ENCODE peak calls at places on chromosomes 2 and 18, in eight cellular contexts. C is neural progenitor cell, A is HCT116, B is SK-N-SH, P is GM23248, W is MM.1S, V is PC-3, F is hepatocyte. N is an unnamed sample. For H3K9me3, the result is how much of the 10 kb centered on the place peaks cover.

GRCh38 chr2:189662674-189663226 is 1.5 kb downstream of the ASNSD1 start:
- DNase-seq in C (no peak), A (no peak), B (no peak), P (no peak), W (no peak), V (no peak), F (no peak), N (peak)

GRCh38 chr2:170905864-170906263 is 23.2 kb upstream of the GORASP2 start:
- DNase-seq in C (peak), A (no peak), B (no peak), P (no peak), W (no peak), V (no peak), F (no peak), N (no peak)

GRCh38 chr2:150690870-150691269 is 203.4 kb upstream of the RND3 start:
- DNase-seq in C (no peak), A (no peak), B (no peak), P (peak), W (no peak), V (no peak), F (no peak), N (no peak)

GRCh38 chr2:9002637-9003365 is 683 bp downstream of the MBOAT2 start:
- DNase-seq in C (peak), A (no peak), B (peak), P (peak), W (no peak), V (peak), F (peak), N (no peak)

GRCh38 chr18:79613186-79613931 is 66.2 kb upstream of the CTDP1 start:
- DNase-seq in C (no peak), A (no peak), B (no peak), P (no peak), W (no peak), V (no peak), F (no peak), N (no peak)

GRCh38 chr2:215410932-215411285 is 25.0 kb downstream of the FN1 start:
- DNase-seq in C (no peak), A (peak), B (no peak), P (peak), W (no peak), V (peak), F (no peak), N (no peak)

GRCh38 chr18:11983592-11983991 is 2.3 kb downstream of the IMPA2 start:
- DNase-seq in C (peak), A (no peak), B (no peak), P (no peak), W (no peak), V (no peak), F (no peak), N (no peak)

GRCh38 chr18:58541137-58541788 is 87.6 kb downstream of the ALPK2 start:
- DNase-seq in C (peak), A (peak), B (no peak), P (peak), W (peak), V (peak), F (no peak), N (no peak)

GRCh38 chr2:71190959-71191943 is 35.7 kb downstream of the PAIP2B start:
- DNase-seq in C (no peak), A (peak), B (peak), P (peak), W (no peak), V (peak), F (no peak), N (peak)

GRCh38 chr18:13280066-13280795 is 61.7 kb downstream of the LDLRAD4 start:
- DNase-seq in C (peak), A (no peak), B (no peak), P (no peak), W (no peak), V (no peak), F (no peak), N (no peak)

GRCh38 chr2:23549051-23549450 is 164.1 kb downstream of the KLHL29 start:
- DNase-seq in C (no peak), A (no peak), B (no peak), P (peak), W (no peak), V (no peak), F (no peak), N (no peak)

GRCh38 chr2:164260506-164260905 is 360.8 kb downstream of the GRB14 start:
- DNase-seq in C (no peak), A (no peak), B (no peak), P (peak), W (no peak), V (no peak), F (no peak), N (no peak)

GRCh38 chr2:240999873-241000541 is 1.6 kb downstream of the SNED1 start:
- DNase-seq in C (no peak), A (no peak), B (no peak), P (no peak), W (no peak), V (no peak), F (no peak), N (no peak)

GRCh38 chr2:204491528-204491927 is 53.7 kb upstream of the PARD3B start:
- DNase-seq in C (no peak), A (no peak), B (no peak), P (peak), W (no peak), V (peak), F (no peak), N (no peak)

GRCh38 chr2:151632993-151633592 is 101.2 kb downstream of the NEB start:
- DNase-seq in C (no peak), A (peak), B (peak), P (peak), W (peak), V (peak), F (no peak), N (peak)

GRCh38 chr2:134127496-134127895 is 126.4 kb upstream of the MGAT5 start:
- DNase-seq in C (no peak), A (no peak), B (no peak), P (no peak), W (peak), V (no peak), F (no peak), N (no peak)

GRCh38 chr18:72692595-72692994 is 148.5 kb upstream of the CBLN2 start:
- DNase-seq in C (no peak), A (no peak), B (peak), P (no peak), W (no peak), V (no peak), F (no peak), N (no peak)

GRCh38 chr2:157538073-157538472 is 90.6 kb downstream of the ACVR1C start:
- DNase-seq in C (no peak), A (no peak), B (no peak), P (no peak), W (no peak), V (no peak), F (peak), N (no peak)

GRCh38 chr2:12764075-12764722 is 47.5 kb downstream of the TRIB2 start:
- DNase-seq in C (no peak), A (no peak), B (no peak), P (peak), W (no peak), V (no peak), F (no peak), N (no peak)

GRCh38 chr18:21194871-21195771 is 46.9 kb upstream of the GREB1L start:
- DNase-seq in C (peak), A (peak), B (peak), P (peak), W (peak), V (peak), F (peak), N (peak)

GRCh38 chr2:172667926-172668325 is 67.7 kb upstream of the RAPGEF4 start:
- DNase-seq in C (no peak), A (no peak), B (no peak), P (peak), W (no peak), V (no peak), F (no peak), N (no peak)

GRCh38 chr2:10764101-10764785 is 42.8 kb downstream of the ATP6V1C2 start:
- DNase-seq in C (peak), A (no peak), B (no peak), P (no peak), W (no peak), V (no peak), F (no peak), N (no peak)

GRCh38 chr18:7608798-7609197 is 41.7 kb downstream of the PTPRM start:
- DNase-seq in C (no peak), A (no peak), B (no peak), P (peak), W (no peak), V (no peak), F (no peak), N (no peak)

GRCh38 chr2:183592271-183592670 is 468.0 kb downstream of the NUP35 start:
- DNase-seq in C (no peak), A (no peak), B (no peak), P (no peak), W (no peak), V (no peak), F (no peak), N (no peak)

GRCh38 chr18:56083097-56083865 is 495.3 kb upstream of the TCF4 start:
- DNase-seq in C (peak), A (no peak), B (peak), P (peak), W (no peak), V (no peak), F (peak), N (no peak)
- H2AFZ ChIP-seq in C (no peak), A (no peak), B (peak), P (no peak), W (no peak), V (no peak), F (no peak), N (no peak)

GRCh38 chr18:14948163-14948540 is 200.2 kb downstream of the ANKRD30B start:
- DNase-seq in C (no peak), A (no peak), B (no peak), P (no peak), W (no peak), V (no peak), F (no peak), N (no peak)
- H3K9me3 ChIP-seq in C (under half), A (under half), B (under half), P (under half), W (under half), V (under half), F (under half), N (under half)

GRCh38 chr2:120468136-120468535 is 122.2 kb downstream of the INHBB start:
- DNase-seq in C (no peak), A (no peak), B (no peak), P (no peak), W (no peak), V (no peak), F (no peak), N (no peak)

GRCh38 chr2:120471166-120471565 is 125.2 kb downstream of the INHBB start:
- DNase-seq in C (no peak), A (no peak), B (no peak), P (peak), W (no peak), V (no peak), F (no peak), N (no peak)

GRCh38 chr2:120470041-120470716 is 124.2 kb downstream of the INHBB start:
- DNase-seq in C (no peak), A (no peak), B (no peak), P (peak), W (no peak), V (peak), F (peak), N (no peak)

GRCh38 chr2:120470717-120471060 is 124.8 kb downstream of the INHBB start:
- DNase-seq in C (no peak), A (no peak), B (no peak), P (peak), W (no peak), V (no peak), F (no peak), N (no peak)

GRCh38 chr2:120469486-120469885 is 123.5 kb downstream of the INHBB start:
- DNase-seq in C (no peak), A (no peak), B (no peak), P (peak), W (no peak), V (no peak), F (no peak), N (no peak)
- TF ChIP-seq EZH2phosphoT487 in C (no peak), A (no peak), B (no peak), P (no peak), W (no peak), V (no peak), F (no peak), N (no peak)

DNA sequence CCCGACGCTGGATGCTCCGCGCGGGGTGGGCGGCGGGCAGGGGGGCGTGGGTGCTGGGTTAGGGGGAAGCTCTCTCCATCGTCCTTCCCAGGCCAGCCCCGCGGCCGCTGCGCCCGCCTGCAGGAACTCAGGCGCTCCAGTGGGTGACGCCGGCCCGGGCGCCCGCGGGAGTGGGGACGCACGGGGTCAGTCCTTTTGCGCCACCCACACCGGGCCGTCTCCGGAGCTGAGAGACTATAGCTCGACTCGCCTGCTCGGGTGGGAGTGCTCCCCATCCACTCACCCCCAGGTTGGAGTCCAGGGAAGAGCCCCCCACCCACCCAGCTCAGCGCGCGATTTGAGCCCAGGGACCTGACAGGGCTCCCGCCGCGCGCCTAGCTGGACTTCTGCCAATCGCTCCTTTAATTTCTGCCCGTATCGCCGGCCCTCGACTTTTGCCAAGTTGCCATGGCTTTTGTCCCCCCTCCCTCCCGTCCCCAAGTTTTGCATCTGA is 205.6 kb upstream of the SMAD2 start:
- DNase-seq in C (peak), A (no peak), B (peak), P (no peak), W (no peak), V (no peak), F (no peak), N (no peak)
- H2AFZ ChIP-seq in C (peak), A (peak), B (no peak), P (peak), W (no peak), V (peak), F (peak), N (no peak)

DNA sequence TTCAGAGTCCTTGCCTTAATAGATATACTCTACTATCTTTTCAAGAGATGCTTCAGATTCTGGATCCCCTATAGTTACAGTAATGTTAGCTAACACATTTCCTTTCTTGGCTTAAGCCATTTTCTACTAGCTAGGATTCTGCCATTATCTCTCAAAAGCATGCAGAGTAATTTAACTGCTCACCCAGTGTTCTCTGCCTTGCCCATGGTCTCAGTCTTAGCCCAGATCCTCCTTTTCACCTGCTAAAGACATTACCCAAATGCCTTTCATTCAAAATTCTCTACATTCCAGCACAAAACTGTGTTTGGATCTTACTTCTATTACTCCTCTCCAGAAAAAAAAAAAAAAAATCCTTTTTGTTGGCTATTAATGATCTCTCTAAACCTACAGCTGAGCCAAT is 474.2 kb upstream of the LRRTM1 start:
- DNase-seq in C (no peak), A (no peak), B (no peak), P (no peak), W (no peak), V (no peak), F (no peak), N (no peak)
- H3K9me3 ChIP-seq in C (under half), A (under half), B (under half), P (under half), W (under half), V (under half), F (under half), N (under half)

GRCh38 chr2:165357758-165358157 is 111.7 kb upstream of the CSRNP3 start:
- DNase-seq in C (no peak), A (no peak), B (no peak), P (peak), W (peak), V (peak), F (peak), N (no peak)
- TF ChIP-seq EZH2phosphoT487 in C (no peak), A (no peak), B (no peak), P (no peak), W (no peak), V (no peak), F (no peak), N (no peak)

GRCh38 chr18:26267350-26267749 is 41.1 kb downstream of the TAF4B start:
- DNase-seq in C (no peak), A (no peak), B (no peak), P (no peak), W (no peak), V (no peak), F (no peak), N (no peak)
- H2AFZ ChIP-seq in C (no peak), A (no peak), B (no peak), P (no peak), W (no peak), V (no peak), F (no peak), N (no peak)

GRCh38 chr18:78242796-78243195 is 736.8 kb upstream of the SALL3 start:
- DNase-seq in C (no peak), A (no peak), B (no peak), P (peak), W (no peak), V (no peak), F (no peak), N (no peak)
- H3K9me3 ChIP-seq in C (under half), A (under half), B (under half), P (under half), W (under half), V (under half), F (under half), N (under half)

N was measured in OCI-LY7.